ENCODE peak calls at places on chromosomes 2 and 18, in four cellular contexts. G, O, L and Z are unnamed samples.

GRCh38 chr2:54122171-54122935 is 6.9 kb downstream of the ACYP2 start:
- DNase-seq in G (peak; percentile 55), O (no peak), L (no peak), Z (no peak)

GRCh38 chr2:159326569-159327255 is 40.2 kb upstream of the WDSUB1 start:
- DNase-seq in G (no peak), O (no peak), L (no peak), Z (no peak)

GRCh38 chr2:113167115-113167932 is 6.4 kb upstream of the PSD4 start:
- DNase-seq in G (peak; percentile 78), O (no peak), L (no peak), Z (no peak)

GRCh38 chr2:219402665-219403515 is 15.2 kb upstream of the DNPEP start:
- DNase-seq in G (peak; percentile 81), O (peak; percentile 4), L (peak; percentile 11), Z (peak; percentile 33)

GRCh38 chr2:117555965-117556364 is 258.5 kb upstream of the DDX18 start:
- DNase-seq in G (no peak), O (no peak), L (no peak), Z (no peak)

GRCh38 chr2:21317131-21317530 is 193.4 kb downstream of the TDRD15 start:
- DNase-seq in G (peak; percentile 65), O (peak; percentile 32), L (no peak), Z (peak; percentile 44)

GRCh38 chr2:68282814-68283812 is 30.8 kb upstream of the PPP3R1 start:
- DNase-seq in G (peak; percentile 61), O (no peak), L (no peak), Z (no peak)

GRCh38 chr2:42116195-42117181 is 52.7 kb upstream of the EML4 start:
- DNase-seq in G (no peak), O (no peak), L (no peak), Z (no peak)

GRCh38 chr2:163081754-163082153 is 243.2 kb upstream of the KCNH7 start:
- DNase-seq in G (no peak), O (no peak), L (no peak), Z (no peak)

GRCh38 chr2:198311020-198311419 is 506.6 kb downstream of the PLCL1 start:
- DNase-seq in G (no peak), O (no peak), L (no peak), Z (no peak)

GRCh38 chr18:8611916-8612576 is 2.8 kb downstream of the RAB12 start:
- DNase-seq in G (peak; percentile 22), O (no peak), L (no peak), Z (no peak)

GRCh38 chr2:149330127-149331022 is at the start of gene LYPD6:
- DNase-seq in G (peak; percentile 83), O (peak; percentile 70), L (no peak), Z (peak; percentile 63)

GRCh38 chr2:44075536-44075935 is 79.7 kb upstream of the LRPPRC start:
- DNase-seq in G (no peak), O (peak; percentile 40), L (no peak), Z (peak; percentile 87)

GRCh38 chr2:29878898-29879297 is 42.5 kb downstream of the ALK start:
- DNase-seq in G (peak; percentile 94), O (no peak), L (no peak), Z (no peak)

GRCh38 chr2:168773719-168774521 is 28.5 kb upstream of the NOSTRIN start:
- DNase-seq in G (peak; percentile 74), O (no peak), L (no peak), Z (no peak)

GRCh38 chr2:50401772-50402653 is 629.9 kb downstream of the NRXN1 start:
- DNase-seq in G (peak; percentile 54), O (peak; percentile 3), L (no peak), Z (peak; percentile 23)

GRCh38 chr2:223576873-223577272 is 25.3 kb downstream of the SCG2 start:
- DNase-seq in G (no peak), O (no peak), L (no peak), Z (no peak)

GRCh38 chr18:35890323-35890722 is 82.2 kb upstream of the RMP24 start:
- DNase-seq in G (no peak), O (no peak), L (no peak), Z (no peak)

GRCh38 chr2:187875836-187876235 is 321.6 kb upstream of the TFPI start:
- DNase-seq in G (no peak), O (no peak), L (no peak), Z (no peak)

GRCh38 chr2:207768891-207769596 is 662 bp downstream of the FZD5 start:
- DNase-seq in G (peak; percentile 63), O (no peak), L (no peak), Z (peak; percentile 42)

GRCh38 chr2:171390941-171391516 is 42.8 kb downstream of the METTL8 start:
- DNase-seq in G (peak; percentile 55), O (no peak), L (no peak), Z (no peak)

GRCh38 chr2:237486819-237487448 is at the start of gene MLPH:
- DNase-seq in G (peak; percentile 59), O (no peak), L (no peak), Z (no peak)

GRCh38 chr2:168510125-168510756 is 54.2 kb downstream of the CERS6 start:
- DNase-seq in G (no peak), O (no peak), L (no peak), Z (no peak)

GRCh38 chr2:10139536-10139935 is 17.0 kb downstream of the RRM2 start:
- DNase-seq in G (no peak), O (no peak), L (no peak), Z (no peak)

GRCh38 chr18:12318334-12318697 is 10.3 kb downstream of the TUBB6 start:
- DNase-seq in G (no peak), O (no peak), L (no peak), Z (no peak)

GRCh38 chr2:41735446-41735845 is 312.4 kb upstream of the PKDCC start:
- DNase-seq in G (no peak), O (no peak), L (no peak), Z (no peak)

GRCh38 chr2:40937284-40937683 is 485.4 kb upstream of the SLC8A1 start:
- DNase-seq in G (no peak), O (no peak), L (no peak), Z (no peak)

GRCh38 chr2:71692621-71693277 is 239.4 kb downstream of the DYSF start:
- DNase-seq in G (no peak), O (no peak), L (no peak), Z (no peak)

GRCh38 chr18:57223160-57223870 is 76.4 kb downstream of the BOD1L2 start:
- DNase-seq in G (peak; percentile 98), O (no peak), L (no peak), Z (no peak)

GRCh38 chr18:34709104-34709503 is 994 bp upstream of the DTNA start:
- DNase-seq in G (peak; percentile 36), O (no peak), L (no peak), Z (no peak)

GRCh38 chr2:3309496-3310355 is 67.9 kb downstream of the EIPR1 start:
- DNase-seq in G (no peak), O (no peak), L (no peak), Z (no peak)